ENCODE peak calls at places on chromosomes 12 and 14, in six cellular contexts. T, E, G, Q, P and F are unnamed samples.

GRCh38 chr12:89236237-89236636 is 116.1 kb downstream of the DUSP6 start:
- DNase-seq in T (no peak), E (peak), G (no peak), Q (no peak), P (no peak), F (peak)

GRCh38 chr14:28488658-28489057 is 277.9 kb upstream of the FOXG1 start:
- DNase-seq in T (no peak), E (no peak), G (no peak), Q (no peak), P (no peak), F (no peak)

GRCh38 chr14:42629553-42629952 is 1022.9 kb downstream of the LRFN5 start:
- DNase-seq in T (no peak), E (no peak), G (no peak), Q (no peak), P (no peak), F (no peak)

GRCh38 chr14:70045715-70046535 is 142.8 kb downstream of the SLC8A3 start:
- DNase-seq in T (peak), E (peak), G (no peak), Q (peak), P (peak), F (no peak)

GRCh38 chr14:100894416-100894815 is 9.1 kb downstream of the RTL1 start:
- DNase-seq in T (no peak), E (no peak), G (no peak), Q (peak), P (peak), F (no peak)

GRCh38 chr12:67339530-67339929 is 70.4 kb downstream of the CAND1 start:
- DNase-seq in T (no peak), E (no peak), G (no peak), Q (no peak), P (no peak), F (no peak)

GRCh38 chr12:103881261-103881660 is 40.2 kb upstream of the NT5DC3 start:
- DNase-seq in T (no peak), E (no peak), G (no peak), Q (no peak), P (no peak), F (no peak)

GRCh38 chr12:75781532-75782046 is 250.0 kb downstream of the PHLDA1 start:
- DNase-seq in T (no peak), E (peak), G (no peak), Q (no peak), P (no peak), F (no peak)

GRCh38 chr12:125015680-125016310 is 22.4 kb downstream of the BRI3BP start:
- DNase-seq in T (no peak), E (no peak), G (no peak), Q (no peak), P (no peak), F (no peak)

GRCh38 chr14:42654707-42655106 is 1048.0 kb downstream of the LRFN5 start:
- DNase-seq in T (no peak), E (no peak), G (no peak), Q (no peak), P (no peak), F (no peak)

GRCh38 chr14:26621807-26622560 is 24.2 kb upstream of the NOVA1 start:
- DNase-seq in T (no peak), E (peak), G (no peak), Q (no peak), P (no peak), F (peak)

GRCh38 chr14:50311974-50312733 is at the start of the genes DMAC2L and L2HGDH:
- DNase-seq in T (peak), E (peak), G (peak), Q (peak), P (peak), F (peak)

GRCh38 chr14:101975231-101975630 is 10.9 kb downstream of the DYNC1H1 start:
- DNase-seq in T (no peak), E (no peak), G (no peak), Q (no peak), P (no peak), F (no peak)

GRCh38 chr14:101969480-101969879 is 5.1 kb downstream of the DYNC1H1 start:
- DNase-seq in T (no peak), E (no peak), G (no peak), Q (no peak), P (no peak), F (no peak)

GRCh38 chr14:101970830-101971400 is 6.5 kb downstream of the DYNC1H1 start:
- DNase-seq in T (no peak), E (no peak), G (no peak), Q (no peak), P (no peak), F (no peak)

GRCh38 chr14:101973356-101973755 is 9.0 kb downstream of the DYNC1H1 start:
- DNase-seq in T (no peak), E (no peak), G (no peak), Q (no peak), P (no peak), F (no peak)

DNA sequence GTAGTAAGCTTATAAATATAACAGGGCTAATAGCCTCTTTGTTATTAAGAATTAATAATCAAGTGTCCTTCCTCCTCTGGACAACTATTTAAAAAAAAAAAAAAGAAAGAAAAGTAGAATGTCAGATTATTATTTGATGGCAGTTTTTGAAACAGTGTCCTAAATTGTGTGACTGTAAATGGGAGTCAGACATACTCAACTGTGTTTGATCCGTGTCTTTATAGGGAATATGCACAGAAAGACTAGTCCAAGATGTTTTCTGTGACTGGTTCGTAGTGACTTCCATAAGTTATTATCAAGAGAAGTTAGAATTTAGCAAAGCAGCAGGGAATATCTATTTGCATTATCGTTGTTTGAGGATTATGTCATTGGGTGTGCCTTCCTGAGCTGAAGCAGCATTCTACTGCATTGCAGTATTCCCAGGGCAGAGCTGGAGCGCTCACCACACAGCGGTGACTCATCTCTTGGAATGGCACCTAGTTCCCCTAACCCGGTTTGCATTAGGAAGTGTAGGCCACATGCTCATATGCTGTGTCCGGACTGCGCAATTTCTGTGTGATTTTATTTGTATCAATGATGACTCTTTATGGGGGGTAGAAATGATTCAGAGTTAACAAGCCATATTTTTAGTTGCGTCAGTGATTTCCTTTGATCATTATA is 7.9 kb downstream of the DYNC1H1 start:
- DNase-seq in T (peak), E (peak), G (no peak), Q (peak), P (peak), F (peak)
- H3K4me3 ChIP-seq in T (no peak), E (no peak), G (no peak), Q (no peak), P (no peak), F (no peak)

GRCh38 chr12:109130297-109130696 is 13.9 kb downstream of the ACACB start:
- DNase-seq in T (no peak), E (no peak), G (no peak), Q (no peak), P (no peak), F (no peak)

GRCh38 chr12:109134186-109134917 is 18.0 kb downstream of the ACACB start:
- DNase-seq in T (no peak), E (peak), G (no peak), Q (peak), P (no peak), F (no peak)

GRCh38 chr12:109130755-109131521 is 14.6 kb downstream of the ACACB start:
- DNase-seq in T (no peak), E (no peak), G (no peak), Q (no peak), P (no peak), F (no peak)

GRCh38 chr12:109127533-109128242 is 11.3 kb downstream of the ACACB start:
- DNase-seq in T (no peak), E (no peak), G (no peak), Q (no peak), P (no peak), F (no peak)

DNA sequence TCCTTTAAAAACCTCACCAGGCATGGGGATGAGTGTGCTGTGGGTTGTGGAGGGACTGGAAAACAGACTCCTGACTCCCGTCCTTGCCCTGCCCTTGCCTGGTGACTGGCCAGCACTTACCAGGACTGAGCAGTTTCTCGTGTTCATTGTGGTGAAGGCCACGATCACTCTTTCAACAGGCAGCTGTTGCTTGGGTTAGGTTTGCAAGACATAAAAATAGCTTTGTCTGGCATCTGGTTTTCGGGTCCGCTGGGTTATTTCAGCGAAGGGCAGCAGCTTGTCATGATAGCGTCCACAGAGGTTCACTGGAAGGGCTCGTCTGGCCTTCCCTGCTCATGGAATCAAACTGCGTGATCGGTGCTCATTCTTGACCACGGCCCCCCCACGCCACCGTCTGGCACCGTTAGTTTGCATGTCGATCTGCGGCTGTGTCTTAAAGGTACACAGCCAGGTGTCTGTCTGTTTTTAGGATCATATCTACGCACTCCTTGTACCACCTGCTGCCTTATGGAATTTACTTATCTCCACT is 15.2 kb downstream of the ACACB start:
- DNase-seq in T (no peak), E (no peak), G (no peak), Q (no peak), P (no peak), F (no peak)
- H3K4me3 ChIP-seq in T (no peak), E (no peak), G (peak), Q (no peak), P (no peak), F (no peak)

DNA sequence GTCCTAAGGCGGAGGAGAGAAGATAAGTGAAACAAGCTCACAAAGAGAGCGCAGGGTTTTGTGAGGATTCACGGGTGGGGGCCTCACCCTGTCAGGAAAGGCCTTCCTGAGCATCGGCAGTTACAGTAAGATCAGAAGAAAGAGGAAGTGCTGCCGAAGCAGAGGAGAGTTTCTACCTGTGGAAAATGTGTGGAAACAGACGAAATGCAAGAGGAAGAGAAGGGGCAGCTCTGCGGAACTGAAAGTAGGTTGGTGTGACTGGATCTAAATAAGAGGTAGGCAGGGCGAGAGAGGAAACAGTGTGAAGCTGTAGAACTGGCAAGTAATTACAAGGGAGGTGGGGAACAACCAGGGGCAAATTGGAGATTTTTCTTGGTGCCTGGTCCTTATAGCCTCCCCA is 2.7 kb downstream of the GPR68 start:
- DNase-seq in T (no peak), E (no peak), G (no peak), Q (no peak), P (no peak), F (no peak)
- H3K4me3 ChIP-seq in T (no peak), E (no peak), G (no peak), Q (no peak), P (no peak), F (no peak)

GRCh38 chr12:90250041-90250440 is 541.4 kb upstream of the ATP2B1 start:
- DNase-seq in T (no peak), E (no peak), G (no peak), Q (no peak), P (no peak), F (no peak)
- H3K4me3 ChIP-seq in T (no peak), E (no peak), G (no peak), Q (no peak), P (no peak), F (no peak)

GRCh38 chr12:13097526-13097925 is 5.9 kb downstream of the GSG1 start:
- DNase-seq in T (no peak), E (no peak), G (peak), Q (no peak), P (no peak), F (no peak)
- H3K4me3 ChIP-seq in T (no peak), E (no peak), G (peak), Q (peak), P (no peak), F (peak)

DNA sequence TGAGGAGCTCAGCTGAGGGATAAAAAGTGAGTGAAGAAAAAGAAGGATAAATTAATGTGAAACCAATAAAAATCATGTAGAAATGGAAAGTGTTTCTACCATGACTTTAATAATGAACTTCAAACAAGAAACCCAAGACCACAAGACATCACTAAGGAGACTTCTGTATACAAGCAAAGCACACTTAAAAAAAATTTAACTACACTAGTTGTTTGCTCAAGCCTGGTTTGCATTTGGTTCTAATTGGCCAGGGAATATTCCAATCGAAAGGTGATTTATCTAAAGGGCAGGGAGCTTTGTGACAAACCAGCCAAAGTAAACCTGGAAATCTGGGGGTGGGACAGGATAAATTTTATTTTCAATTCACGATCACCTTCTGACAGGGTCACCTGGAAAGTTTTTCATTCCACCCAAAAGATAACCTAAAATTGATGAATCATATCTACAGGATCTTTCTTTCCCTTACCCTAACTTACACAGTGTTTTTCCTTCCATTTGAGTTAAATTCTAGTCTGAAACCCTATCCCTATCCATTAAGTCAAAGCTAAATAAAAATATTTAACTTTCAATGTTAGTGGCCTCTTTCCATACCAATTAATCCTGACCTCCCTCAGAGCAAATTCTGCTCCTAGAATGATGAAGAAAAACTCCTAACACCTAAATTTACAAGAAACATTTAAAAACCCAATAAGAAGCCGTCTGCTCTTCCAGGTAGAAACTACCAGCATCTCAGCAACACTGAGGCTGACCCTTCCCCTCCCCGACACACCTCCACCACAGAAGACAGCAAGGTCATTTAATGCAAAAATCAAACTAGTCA is 2.5 kb downstream of the EGLN3 start:
- DNase-seq in T (no peak), E (no peak), G (no peak), Q (no peak), P (no peak), F (no peak)
- H3K4me3 ChIP-seq in T (no peak), E (no peak), G (no peak), Q (no peak), P (no peak), F (peak)

DNA sequence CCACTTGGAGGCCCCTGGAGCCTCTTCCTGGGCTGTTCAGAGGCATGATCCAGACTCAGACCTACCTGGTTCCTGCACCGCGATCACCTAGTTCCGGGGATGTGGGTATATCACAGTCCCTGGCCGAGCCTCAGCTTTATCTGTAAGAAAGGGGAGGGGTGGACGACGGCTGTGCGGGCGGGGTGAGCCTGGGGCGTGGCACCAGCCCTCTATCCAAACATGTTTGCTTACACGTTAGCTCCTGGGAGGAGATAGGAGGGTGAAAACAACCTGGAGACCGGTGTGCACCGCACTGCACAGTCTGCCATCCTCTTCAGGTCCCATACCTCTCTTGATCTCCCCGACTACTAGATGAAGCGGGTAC is 1.2 kb downstream of the ANKRD9 start:
- DNase-seq in T (no peak), E (no peak), G (no peak), Q (no peak), P (no peak), F (no peak)
- H3K4me3 ChIP-seq in T (peak), E (peak), G (no peak), Q (no peak), P (peak), F (peak)

GRCh38 chr14:24162083-24162482 is 1.0 kb downstream of the IRF9 start:
- DNase-seq in T (no peak), E (peak), G (no peak), Q (no peak), P (no peak), F (no peak)
- H3K4me3 ChIP-seq in T (peak), E (peak), G (peak), Q (peak), P (peak), F (peak)

DNA sequence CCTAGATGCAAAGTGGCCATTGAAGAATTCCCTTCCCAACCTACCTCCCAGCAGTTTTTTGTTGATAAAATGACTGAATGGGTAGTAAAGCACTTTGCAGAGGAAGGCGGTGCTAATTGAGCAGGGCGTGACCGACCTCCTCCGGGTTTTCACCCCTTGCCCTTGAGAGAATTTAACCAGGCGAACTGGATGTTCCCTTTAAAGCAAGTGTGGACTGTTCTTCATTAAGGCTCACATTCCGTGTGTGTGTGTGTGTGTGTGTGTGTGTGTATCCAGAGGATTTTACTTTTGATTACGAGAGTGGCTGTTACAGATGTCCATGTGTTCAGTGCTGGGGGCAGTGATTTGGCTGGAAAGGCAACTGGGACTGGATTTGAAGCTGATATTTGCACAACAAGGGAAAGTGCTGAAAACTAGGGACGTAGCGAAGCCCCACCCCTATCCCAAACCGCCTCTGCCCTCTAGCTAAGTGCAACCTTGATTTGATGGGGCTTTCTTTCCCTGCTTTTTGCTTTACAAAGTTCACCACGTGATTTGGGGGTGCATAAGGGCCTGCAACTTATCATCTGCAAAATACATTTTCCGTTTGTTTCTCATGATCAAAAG is 2.2 kb downstream of the TMEM132C start:
- DNase-seq in T (no peak), E (no peak), G (no peak), Q (peak), P (peak), F (no peak)
- H3K4me3 ChIP-seq in T (no peak), E (no peak), G (no peak), Q (no peak), P (peak), F (no peak)

GRCh38 chr14:60184597-60185555 is 19.7 kb upstream of the DHRS7 start:
- DNase-seq in T (no peak), E (no peak), G (no peak), Q (no peak), P (no peak), F (no peak)
- H3K4me3 ChIP-seq in T (no peak), E (no peak), G (no peak), Q (no peak), P (no peak), F (no peak)